ENCODE peak calls at places on chromosomes 1 and 21, in six cellular contexts. U is spleen, G is stomach, J is HCT116, S is GM12892, T is GM23338. Q is an unnamed sample.

GRCh38 chr1:66333463-66334232 is 200.3 kb upstream of the SGIP1 start:
- DNase-seq in U (no peak), G (no peak), J (no peak), S (no peak), T (peak; percentile 38), Q (no peak)

GRCh38 chr1:232239557-232240468 is 390.1 kb downstream of the SIPA1L2 start:
- DNase-seq in U (no peak), G (no peak), J (no peak), S (no peak), T (no peak), Q (no peak)

GRCh38 chr1:181784039-181784683 is 277.4 kb downstream of the ZNF648 start:
- DNase-seq in U (no peak), G (no peak), J (no peak), S (no peak), T (no peak), Q (no peak)

GRCh38 chr1:236619398-236619797 is 15.1 kb upstream of the HEATR1 start:
- DNase-seq in U (no peak), G (no peak), J (no peak), S (no peak), T (no peak), Q (no peak)

GRCh38 chr1:171841931-171842723 is 829 bp downstream of the DNM3 start:
- DNase-seq in U (no peak), G (no peak), J (no peak), S (no peak), T (peak; percentile 64), Q (peak; percentile 64)

GRCh38 chr1:245837741-245838140 is 669.3 kb downstream of the SMYD3 start:
- DNase-seq in U (no peak), G (no peak), J (no peak), S (no peak), T (no peak), Q (no peak)

GRCh38 chr1:116179398-116179797 is 68.2 kb downstream of the MAB21L3 start:
- DNase-seq in U (no peak), G (no peak), J (no peak), S (no peak), T (no peak), Q (no peak)

GRCh38 chr1:186967659-186968394 is 139.1 kb downstream of the PLA2G4A start:
- DNase-seq in U (no peak), G (no peak), J (no peak), S (no peak), T (no peak), Q (no peak)

GRCh38 chr21:15534450-15534886 is 195.3 kb upstream of the USP25 start:
- DNase-seq in U (no peak), G (no peak), J (no peak), S (no peak), T (peak; percentile 13), Q (no peak)

GRCh38 chr1:185998391-185998790 is 264.2 kb downstream of the HMCN1 start:
- DNase-seq in U (no peak), G (no peak), J (no peak), S (no peak), T (peak; percentile 13), Q (no peak)

GRCh38 chr1:118123436-118123835 is 61.6 kb downstream of the SPAG17 start:
- DNase-seq in U (no peak), G (no peak), J (no peak), S (no peak), T (no peak), Q (no peak)

GRCh38 chr1:195979646-195980045 is 628.6 kb downstream of the KCNT2 start:
- DNase-seq in U (no peak), G (no peak), J (no peak), S (no peak), T (no peak), Q (no peak)

GRCh38 chr1:12172042-12172851 is 5.5 kb downstream of the TNFRSF1B start:
- DNase-seq in U (peak; percentile 85), G (no peak), J (no peak), S (no peak), T (no peak), Q (no peak)

GRCh38 chr1:30146448-30146847 is 576.9 kb downstream of the MATN1 start:
- DNase-seq in U (no peak), G (no peak), J (no peak), S (no peak), T (no peak), Q (no peak)

GRCh38 chr1:226820935-226821718 is 49.3 kb upstream of the PSEN2 start:
- DNase-seq in U (no peak), G (peak; percentile 52), J (no peak), S (no peak), T (no peak), Q (peak; percentile 99)

GRCh38 chr1:109793486-109794318 is 30.0 kb upstream of the EPS8L3 start:
- DNase-seq in U (no peak), G (peak; percentile 30), J (peak; percentile 16), S (no peak), T (peak; percentile 45), Q (peak; percentile 65)

GRCh38 chr1:22808186-22808845 is 97.7 kb downstream of the EPHB2 start:
- DNase-seq in U (no peak), G (no peak), J (no peak), S (no peak), T (no peak), Q (no peak)

GRCh38 chr1:201538618-201539551 is at the start of gene NAV1:
- DNase-seq in U (peak; percentile 87), G (peak; percentile 38), J (no peak), S (no peak), T (peak; percentile 75), Q (peak; percentile 92)

GRCh38 chr1:50279622-50280320 is 143.5 kb downstream of the DMRTA2 start:
- DNase-seq in U (no peak), G (no peak), J (no peak), S (no peak), T (peak; percentile 82), Q (no peak)

GRCh38 chr1:101728029-101728428 is 268.7 kb downstream of the OLFM3 start:
- DNase-seq in U (no peak), G (no peak), J (no peak), S (no peak), T (no peak), Q (no peak)

GRCh38 chr1:185054365-185055060 is 9.2 kb downstream of the RNF2 start:
- DNase-seq in U (no peak), G (no peak), J (no peak), S (no peak), T (peak; percentile 50), Q (no peak)

GRCh38 chr1:5342172-5342571 is 650.1 kb downstream of the NPHP4 start:
- DNase-seq in U (no peak), G (no peak), J (no peak), S (no peak), T (no peak), Q (no peak)

GRCh38 chr21:34613679-34614442 is 1.1 kb downstream of the RCAN1 start:
- DNase-seq in U (no peak), G (no peak), J (no peak), S (no peak), T (no peak), Q (no peak)

GRCh38 chr1:176691251-176692228 is 228.6 kb downstream of the PAPPA2 start:
- DNase-seq in U (no peak), G (no peak), J (peak; percentile 47), S (peak; percentile 8), T (peak; percentile 82), Q (peak; percentile 69)

GRCh38 chr1:53114581-53115400 is 27.6 kb downstream of the SLC1A7 start:
- DNase-seq in U (no peak), G (no peak), J (no peak), S (no peak), T (no peak), Q (no peak)

GRCh38 chr21:38567577-38568360 is 69.5 kb upstream of the ERG start:
- DNase-seq in U (no peak), G (no peak), J (no peak), S (no peak), T (peak; percentile 13), Q (no peak)

GRCh38 chr21:42238185-42238934 is 19.4 kb downstream of the ABCG1 start:
- DNase-seq in U (no peak), G (no peak), J (no peak), S (no peak), T (no peak), Q (no peak)

GRCh38 chr1:40738831-40739230 is 44.8 kb upstream of the KCNQ4 start:
- DNase-seq in U (no peak), G (no peak), J (no peak), S (no peak), T (no peak), Q (no peak)

GRCh38 chr1:147264158-147264768 is 21.8 kb downstream of the CHD1L start:
- DNase-seq in U (no peak), G (no peak), J (no peak), S (no peak), T (no peak), Q (no peak)

GRCh38 chr1:234125283-234125682 is 220.8 kb downstream of the SLC35F3 start:
- DNase-seq in U (no peak), G (no peak), J (no peak), S (peak; percentile 16), T (peak; percentile 97), Q (no peak)

GRCh38 chr1:151728151-151728711 is 6.9 kb downstream of the RIIAD1 start:
- DNase-seq in U (no peak), G (no peak), J (no peak), S (no peak), T (peak; percentile 72), Q (peak; percentile 84)

GRCh38 chr1:204323887-204324286 is 35.8 kb downstream of the PLEKHA6 start:
- DNase-seq in U (no peak), G (no peak), J (no peak), S (no peak), T (no peak), Q (no peak)

GRCh38 chr1:53621144-53621543 is 117.8 kb downstream of the GLIS1 start:
- DNase-seq in U (peak; percentile 58), G (peak; percentile 9), J (no peak), S (no peak), T (no peak), Q (peak; percentile 40)

GRCh38 chr1:156711011-156711817 is 5.8 kb upstream of the CRABP2 start:
- DNase-seq in U (no peak), G (no peak), J (no peak), S (no peak), T (no peak), Q (no peak)
- TF ChIP-seq POLR2AphosphoS5 in U (no peak), G (no peak), J (no peak), S (no peak), T (no peak), Q (peak; percentile 14)

GRCh38 chr21:44300262-44300959 is 558 bp downstream of the PFKL start:
- DNase-seq in U (peak; percentile 95), G (peak; percentile 87), J (no peak), S (peak; percentile 90), T (peak; percentile 61), Q (peak; percentile 88)
- TF ChIP-seq POLR2AphosphoS5 in U (peak; percentile 89), G (no peak), J (peak; percentile 21), S (no peak), T (no peak), Q (no peak)

GRCh38 chr1:44220001-44220751 is 6.9 kb downstream of the DMAP1 start:
- DNase-seq in U (peak; percentile 76), G (no peak), J (no peak), S (no peak), T (no peak), Q (no peak)
- TF ChIP-seq POLR2AphosphoS5 in U (peak; percentile 62), G (no peak), J (no peak), S (no peak), T (no peak), Q (peak; percentile 8)

DNA sequence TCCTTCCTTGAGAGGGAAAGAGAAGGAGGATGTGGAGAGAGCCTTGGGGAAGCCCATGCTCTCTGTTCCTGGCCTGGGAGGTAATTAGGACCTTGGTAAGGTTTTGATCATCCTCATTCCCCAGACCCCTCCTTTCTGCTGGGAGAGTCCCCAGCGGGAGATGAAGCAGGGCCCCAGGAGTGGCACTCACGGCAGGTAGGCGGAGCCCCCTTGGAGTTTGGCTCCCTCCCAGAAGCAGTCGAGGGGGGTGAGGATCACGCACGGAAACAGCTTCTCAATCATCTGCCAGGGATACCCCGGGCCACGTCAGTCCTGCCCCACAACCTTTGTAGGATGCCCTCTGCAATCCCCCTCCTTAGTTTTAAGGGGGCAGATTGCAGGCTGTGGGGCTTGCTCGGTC is 11.5 kb downstream of the PTCH2 start:
- DNase-seq in U (peak; percentile 58), G (no peak), J (no peak), S (no peak), T (no peak), Q (no peak)
- TF ChIP-seq POLR2AphosphoS5 in U (no peak), G (no peak), J (no peak), S (no peak), T (no peak), Q (no peak)

Q was measured in sigmoid colon.